ENCODE peak calls at places on chromosomes 5 and 9, in ten cellular contexts. W is lower lobe of right lung; R is CD4-positive, alpha-beta memory T cell; M is astrocyte; D is Peyer's patch; Z is CD8-positive, alpha-beta T cell; P is SK-N-SH; K is adrenal gland; X is neural progenitor cell; B is uterus. H is an unnamed sample. For H3K9me3, the result is how much of the 10 kb centered on the place peaks cover.

GRCh38 chr9:131851414-131851813 is 111.5 kb upstream of the RAPGEF1 start:
- DNase-seq in W (no peak), R (no peak), M (no peak), D (no peak), Z (no peak), P (no peak), K (no peak), X (no peak), B (no peak), H (no peak)

GRCh38 chr5:124289122-124289521 is 457.3 kb downstream of the ZNF608 start:
- DNase-seq in W (peak), R (no peak), M (no peak), D (no peak), Z (no peak), P (peak), K (no peak), X (no peak), B (no peak), H (no peak)

GRCh38 chr9:91809581-91810285 is 140.3 kb downstream of the ROR2 start:
- DNase-seq in W (no peak), R (no peak), M (peak), D (no peak), Z (no peak), P (no peak), K (peak), X (no peak), B (no peak), H (no peak)

GRCh38 chr5:77900691-77901090 is 124.6 kb upstream of the TBCA start:
- DNase-seq in W (no peak), R (no peak), M (no peak), D (no peak), Z (no peak), P (no peak), K (no peak), X (no peak), B (no peak), H (no peak)

GRCh38 chr5:26847041-26847736 is 191.2 kb downstream of the CDH9 start:
- DNase-seq in W (no peak), R (no peak), M (no peak), D (no peak), Z (no peak), P (no peak), K (no peak), X (peak), B (no peak), H (no peak)

GRCh38 chr5:150155258-150156032 is at the start of gene PDGFRB:
- DNase-seq in W (peak), R (no peak), M (peak), D (peak), Z (peak), P (peak), K (peak), X (peak), B (peak), H (no peak)

GRCh38 chr5:175816348-175816747 is 55.0 kb upstream of the CPLX2 start:
- DNase-seq in W (no peak), R (no peak), M (no peak), D (no peak), Z (no peak), P (no peak), K (no peak), X (no peak), B (no peak), H (no peak)

GRCh38 chr9:124343533-124344290 is 71.5 kb downstream of the PSMB7 start:
- DNase-seq in W (peak), R (no peak), M (no peak), D (no peak), Z (no peak), P (no peak), K (no peak), X (no peak), B (no peak), H (no peak)

GRCh38 chr5:95806687-95807086 is 15.8 kb downstream of the GLRX start:
- DNase-seq in W (no peak), R (no peak), M (no peak), D (no peak), Z (no peak), P (no peak), K (no peak), X (no peak), B (no peak), H (no peak)

GRCh38 chr9:95876138-95876444 is 600 bp downstream of the ERCC6L2 start:
- DNase-seq in W (no peak), R (no peak), M (no peak), D (no peak), Z (no peak), P (no peak), K (no peak), X (no peak), B (no peak), H (no peak)

GRCh38 chr9:95877984-95878383 is 2.5 kb downstream of the ERCC6L2 start:
- DNase-seq in W (no peak), R (no peak), M (no peak), D (no peak), Z (no peak), P (no peak), K (no peak), X (no peak), B (no peak), H (no peak)

GRCh38 chr9:95876595-95876994 is 1.1 kb downstream of the ERCC6L2 start:
- DNase-seq in W (no peak), R (peak), M (no peak), D (no peak), Z (no peak), P (no peak), K (no peak), X (no peak), B (no peak), H (peak)

GRCh38 chr9:95880011-95880690 is 4.7 kb downstream of the ERCC6L2 start:
- DNase-seq in W (no peak), R (peak), M (peak), D (no peak), Z (no peak), P (no peak), K (no peak), X (no peak), B (no peak), H (peak)

DNA sequence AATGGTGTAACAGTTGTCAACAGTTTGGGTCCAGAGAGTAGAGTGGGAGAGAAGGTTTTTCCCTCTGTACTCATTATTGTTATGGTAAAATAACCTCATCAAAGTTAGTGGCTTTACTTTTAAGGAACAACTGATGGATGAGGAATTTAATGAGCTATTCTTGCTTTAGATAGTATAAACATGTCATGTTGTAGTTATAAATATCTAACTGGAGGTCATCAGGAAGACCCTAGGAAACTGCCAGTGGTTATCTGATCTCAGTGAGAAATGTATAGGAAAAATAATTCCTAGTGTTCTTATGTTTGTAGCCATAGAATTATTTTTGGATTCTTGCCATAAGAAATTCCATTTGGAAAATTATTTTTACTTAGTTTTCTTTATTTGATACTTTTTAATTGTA is 4.1 kb downstream of the ERCC6L2 start:
- DNase-seq in W (no peak), R (no peak), M (peak), D (no peak), Z (no peak), P (no peak), K (no peak), X (no peak), B (no peak), H (no peak)
- H3K27ac ChIP-seq in W (no peak), R (no peak), M (peak), D (peak), Z (peak), P (peak), K (no peak), X (no peak), B (no peak), H (no peak)

DNA sequence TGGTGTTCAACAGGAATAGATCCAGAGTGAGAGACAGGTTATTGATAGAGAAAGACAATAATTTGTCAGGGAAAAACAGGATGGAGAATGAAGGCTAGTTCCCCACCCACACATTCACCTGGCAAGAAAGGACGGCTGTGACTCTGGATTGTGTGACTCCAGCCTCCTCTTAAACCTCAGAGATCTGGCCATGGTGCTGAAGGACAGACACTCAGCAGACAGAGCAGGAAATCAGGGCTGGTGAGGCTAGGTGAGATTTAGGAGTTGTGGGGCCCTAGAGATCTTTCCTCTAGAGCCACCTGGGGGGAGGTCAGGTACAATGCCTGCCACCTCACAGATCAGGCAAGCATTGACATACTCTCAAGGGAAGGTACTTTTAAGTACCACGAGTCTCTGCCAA is 15.2 kb downstream of the OR1B1 start:
- DNase-seq in W (no peak), R (no peak), M (no peak), D (no peak), Z (no peak), P (no peak), K (no peak), X (no peak), B (no peak), H (no peak)
- H3K9me3 ChIP-seq in W (under half), R (under half), M (under half), D (under half), Z (under half), P (under half), K (under half), X (under half), B (under half), H (under half)

GRCh38 chr5:41932770-41933169 is 7.7 kb downstream of the FBXO4 start:
- DNase-seq in W (no peak), R (no peak), M (no peak), D (no peak), Z (no peak), P (no peak), K (no peak), X (no peak), B (no peak), H (no peak)
- H3K27ac ChIP-seq in W (no peak), R (no peak), M (no peak), D (no peak), Z (no peak), P (no peak), K (no peak), X (no peak), B (no peak), H (no peak)

DNA sequence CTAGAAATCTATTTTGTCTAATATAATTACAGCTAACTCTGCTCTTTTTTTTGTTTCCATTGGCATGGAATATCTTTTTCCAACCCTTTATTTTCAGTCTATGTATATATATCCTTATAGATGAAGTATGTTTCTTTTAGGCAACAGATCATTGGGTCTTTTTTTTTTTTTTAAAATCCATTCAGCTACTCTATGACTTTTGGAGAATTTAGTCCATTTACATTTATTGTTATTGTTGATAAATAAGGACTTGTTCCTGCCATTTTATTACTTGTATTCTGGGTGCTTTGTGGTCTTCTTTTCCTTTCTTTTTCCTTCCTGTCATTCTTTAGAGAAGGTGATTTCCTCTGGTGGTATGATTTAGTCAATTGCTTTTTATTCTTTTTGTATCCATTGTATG is 296.8 kb downstream of the SMARCA2 start:
- DNase-seq in W (no peak), R (no peak), M (no peak), D (no peak), Z (no peak), P (no peak), K (no peak), X (no peak), B (no peak), H (no peak)
- H3K9me3 ChIP-seq in W (under half), R (under half), M (under half), D (under half), Z (under half), P (under half), K (under half), X (under half), B (under half), H (under half)

DNA sequence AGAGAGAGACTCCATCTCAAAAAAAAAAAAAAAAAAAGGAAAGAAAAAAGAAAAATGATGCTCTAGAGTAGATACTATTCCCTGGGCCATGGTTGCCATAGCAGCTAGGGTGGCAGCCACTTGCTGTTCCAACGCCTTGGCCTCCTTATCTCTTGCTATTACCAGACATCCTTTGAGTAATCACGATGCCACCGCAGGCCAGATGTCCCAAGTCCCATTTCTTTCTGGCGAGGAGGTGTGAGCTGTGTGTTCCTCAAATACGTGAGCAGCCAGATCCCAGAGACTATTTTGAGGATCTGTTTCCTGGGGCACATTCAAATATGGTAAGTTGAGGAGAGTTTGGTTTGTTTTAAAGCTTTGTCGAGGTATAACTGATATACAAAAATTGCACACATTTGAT is 23.4 kb upstream of the GFPT2 start:
- DNase-seq in W (no peak), R (no peak), M (no peak), D (no peak), Z (no peak), P (peak), K (no peak), X (no peak), B (no peak), H (no peak)
- H3K27ac ChIP-seq in W (no peak), R (no peak), M (no peak), D (no peak), Z (no peak), P (no peak), K (no peak), X (no peak), B (no peak), H (no peak)

GRCh38 chr5:2958976-2959375 is 207.5 kb upstream of the IRX2 start:
- DNase-seq in W (no peak), R (no peak), M (no peak), D (no peak), Z (no peak), P (no peak), K (no peak), X (no peak), B (no peak), H (no peak)
- H3K9me3 ChIP-seq in W (under half), R (under half), M (under half), D (under half), Z (under half), P (under half), K (under half), X (under half), B (under half), H (under half)

DNA sequence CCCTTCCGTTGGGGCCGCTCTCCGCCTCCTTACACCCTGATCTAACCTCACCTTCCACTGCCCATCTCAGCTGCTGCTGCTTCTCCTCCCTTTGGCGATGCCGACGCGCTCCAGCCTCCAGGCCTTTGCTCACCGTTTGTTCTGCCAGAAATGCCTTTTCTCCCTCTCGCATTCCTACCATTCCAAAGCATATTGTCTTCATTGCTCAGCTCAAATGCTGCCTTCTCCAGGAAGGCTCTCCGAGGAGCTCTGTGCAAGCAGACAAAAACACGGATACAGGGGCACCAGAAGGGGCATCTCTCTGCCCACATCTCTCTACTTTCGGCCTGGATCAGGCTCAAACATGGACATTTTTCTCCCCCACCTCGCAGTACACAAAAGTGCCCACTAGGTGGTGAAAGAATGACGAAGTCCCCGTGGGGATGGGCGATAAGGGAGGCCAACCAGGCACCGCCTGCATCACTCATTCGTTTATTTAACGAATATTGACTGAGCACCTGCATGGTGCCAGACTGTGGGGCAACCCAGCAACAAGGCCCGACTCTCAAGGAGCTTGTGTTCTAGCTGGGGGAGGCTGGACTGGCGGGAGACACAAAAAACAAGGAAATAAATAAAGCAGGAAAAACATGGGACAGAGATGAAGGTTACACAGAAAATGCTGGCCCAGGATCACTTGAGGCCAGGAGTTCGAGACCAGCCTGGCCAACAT is 7.3 kb upstream of the GRHPR start:
- DNase-seq in W (peak), R (peak), M (peak), D (peak), Z (peak), P (peak), K (peak), X (peak), B (peak), H (peak)
- H3K27ac ChIP-seq in W (peak), R (no peak), M (peak), D (no peak), Z (no peak), P (peak), K (no peak), X (peak), B (peak), H (no peak)

GRCh38 chr5:3377831-3378230 is 217.8 kb upstream of the IRX1 start:
- DNase-seq in W (no peak), R (no peak), M (no peak), D (no peak), Z (no peak), P (no peak), K (no peak), X (no peak), B (no peak), H (no peak)
- H3K9me3 ChIP-seq in W (under half), R (under half), M (under half), D (under half), Z (under half), P (under half), K (under half), X (under half), B (under half), H (under half)

H was measured in small intestine.